ENCODE peak calls at places on chromosomes 6 and 20, in seven cellular contexts. U, P, A, Q, Y, I and K are unnamed samples.

GRCh38 chr6:30169658-30170614 is 6.6 kb downstream of the TRIM15 start:
- DNase-seq in U (peak), P (peak), A (peak), Q (peak), Y (peak), I (peak), K (peak)

GRCh38 chr6:112202639-112203341 is 51.6 kb downstream of the LAMA4 start:
- DNase-seq in U (no peak), P (no peak), A (no peak), Q (peak), Y (no peak), I (no peak), K (no peak)

GRCh38 chr6:88232753-88233152 is 66.6 kb upstream of the CNR1 start:
- DNase-seq in U (no peak), P (no peak), A (no peak), Q (no peak), Y (no peak), I (no peak), K (no peak)

GRCh38 chr20:18739785-18740184 is 73.8 kb upstream of the SCP2D1 start:
- DNase-seq in U (peak), P (no peak), A (no peak), Q (peak), Y (no peak), I (peak), K (peak)

GRCh38 chr6:18503588-18504231 is 116.6 kb downstream of the RNF144B start:
- DNase-seq in U (peak), P (peak), A (peak), Q (peak), Y (peak), I (peak), K (peak)

GRCh38 chr6:56863366-56863765 is 91.5 kb upstream of the BEND6 start:
- DNase-seq in U (no peak), P (peak), A (peak), Q (peak), Y (peak), I (no peak), K (no peak)

GRCh38 chr20:24684421-24684871 is 215.0 kb downstream of the SYNDIG1 start:
- DNase-seq in U (no peak), P (no peak), A (no peak), Q (no peak), Y (no peak), I (no peak), K (no peak)

GRCh38 chr6:81487489-81487888 is 265.0 kb downstream of the TENT5A start:
- DNase-seq in U (peak), P (peak), A (no peak), Q (peak), Y (no peak), I (no peak), K (no peak)

GRCh38 chr6:67221226-67221625 is 1413.9 kb upstream of the ADGRB3 start:
- DNase-seq in U (no peak), P (no peak), A (peak), Q (peak), Y (no peak), I (no peak), K (no peak)

GRCh38 chr6:37667050-37667814 is 30.5 kb downstream of the MDGA1 start:
- DNase-seq in U (no peak), P (peak), A (no peak), Q (peak), Y (no peak), I (no peak), K (no peak)

GRCh38 chr6:37103169-37104039 is 66.5 kb upstream of the PIM1 start:
- DNase-seq in U (peak), P (peak), A (peak), Q (peak), Y (peak), I (peak), K (no peak)

GRCh38 chr6:167030222-167031072 is 31.2 kb downstream of the CEP43 start:
- DNase-seq in U (no peak), P (no peak), A (no peak), Q (peak), Y (no peak), I (peak), K (no peak)

GRCh38 chr20:40643891-40644290 is 45.1 kb downstream of the MAFB start:
- DNase-seq in U (no peak), P (no peak), A (no peak), Q (no peak), Y (no peak), I (no peak), K (no peak)

GRCh38 chr20:53829706-53830521 is 236.3 kb upstream of the ZNF217 start:
- DNase-seq in U (no peak), P (peak), A (peak), Q (peak), Y (peak), I (no peak), K (peak)

GRCh38 chr6:144090384-144090783 is 5.0 kb downstream of the SF3B5 start:
- DNase-seq in U (no peak), P (no peak), A (no peak), Q (peak), Y (no peak), I (no peak), K (no peak)
- TF ChIP-seq CTCF in U (no peak), P (peak), A (no peak), Q (peak), Y (no peak), I (peak), K (no peak)

GRCh38 chr6:2396292-2396691 is 150.9 kb upstream of the GMDS start:
- DNase-seq in U (no peak), P (no peak), A (no peak), Q (no peak), Y (no peak), I (no peak), K (no peak)
- TF ChIP-seq CTCF in U (no peak), P (no peak), A (no peak), Q (no peak), Y (no peak), I (no peak), K (no peak)

GRCh38 chr6:129432738-129433137 is 277.2 kb downstream of the ARHGAP18 start:
- DNase-seq in U (no peak), P (peak), A (peak), Q (peak), Y (peak), I (no peak), K (no peak)
- TF ChIP-seq CTCF in U (no peak), P (no peak), A (no peak), Q (peak), Y (peak), I (no peak), K (no peak)

GRCh38 chr20:38340693-38341092 is 5.6 kb upstream of the LBP start:
- DNase-seq in U (no peak), P (no peak), A (no peak), Q (no peak), Y (no peak), I (no peak), K (no peak)

GRCh38 chr20:38339993-38340392 is 6.3 kb upstream of the LBP start:
- DNase-seq in U (no peak), P (no peak), A (no peak), Q (no peak), Y (no peak), I (no peak), K (no peak)

GRCh38 chr20:38342196-38342595 is 4.1 kb upstream of the LBP start:
- DNase-seq in U (no peak), P (no peak), A (no peak), Q (no peak), Y (no peak), I (no peak), K (no peak)

GRCh38 chr20:38337561-38338140 is 8.6 kb upstream of the LBP start:
- DNase-seq in U (peak), P (peak), A (peak), Q (peak), Y (peak), I (peak), K (no peak)

DNA sequence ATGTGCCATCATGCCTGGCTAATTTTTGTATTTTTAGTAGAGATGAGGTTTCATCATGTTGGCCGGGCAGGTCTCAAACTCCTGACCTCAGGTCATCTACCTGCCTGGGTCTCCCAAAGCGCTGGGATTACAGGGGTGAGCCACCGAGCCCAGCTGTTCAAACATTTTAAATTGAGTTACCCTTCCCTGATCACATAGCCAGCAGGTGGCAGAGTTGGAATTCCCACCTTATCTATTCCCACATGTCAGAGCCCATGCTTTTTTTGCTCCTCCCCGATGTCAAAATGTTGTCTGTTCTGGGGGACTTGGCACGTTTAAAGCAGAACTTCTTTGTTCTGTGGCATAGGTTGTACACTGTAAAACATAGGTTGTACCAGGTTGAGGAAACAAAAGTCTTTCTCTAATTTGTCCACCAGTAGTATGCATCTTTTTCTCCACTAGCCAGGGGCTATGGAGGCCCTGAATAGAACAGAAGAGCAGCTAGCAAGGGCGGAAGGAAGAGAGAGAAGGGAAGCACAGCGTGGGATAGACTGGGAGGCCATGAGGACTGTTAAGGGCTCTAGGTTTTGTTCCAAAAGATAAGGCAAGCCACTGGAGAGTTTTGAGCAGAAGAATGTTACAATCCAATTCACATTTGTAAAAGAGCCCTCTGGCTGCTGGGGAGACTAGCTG is 7.3 kb upstream of the LBP start:
- DNase-seq in U (peak), P (no peak), A (peak), Q (peak), Y (no peak), I (peak), K (no peak)
- TF ChIP-seq CTCF in U (no peak), P (no peak), A (no peak), Q (peak), Y (peak), I (peak), K (no peak)

GRCh38 chr20:45959126-45959525 is 12.9 kb downstream of the ZNF335 start:
- DNase-seq in U (no peak), P (no peak), A (no peak), Q (no peak), Y (no peak), I (no peak), K (no peak)
- TF ChIP-seq CTCF in U (no peak), P (no peak), A (no peak), Q (no peak), Y (no peak), I (no peak), K (no peak)